ENCODE peak calls at places on chromosome 2, in eight cellular contexts. N, W, Q, O, V, K, B and Y are unnamed samples.
A peak's percentile ranks its signal among the peaks of the same experiment; 100 is the strongest.

GRCh38 chr2:39469807-39470206 is 32.7 kb upstream of the MAP4K3 start:
- DNase-seq in N (no peak), W (no peak), Q (peak; percentile 64), O (no peak), V (no peak), K (peak; percentile 83), B (no peak), Y (no peak)

GRCh38 chr2:85649201-85650190 is 18.5 kb downstream of the SFTPB start:
- DNase-seq in N (no peak), W (no peak), Q (peak; percentile 41), O (no peak), V (no peak), K (peak; percentile 71), B (no peak), Y (no peak)

GRCh38 chr2:126664234-126664633 is 8.3 kb downstream of the GYPC start:
- DNase-seq in N (no peak), W (no peak), Q (no peak), O (no peak), V (no peak), K (no peak), B (no peak), Y (no peak)

GRCh38 chr2:151483546-151483945 is 73.8 kb downstream of the RIF1 start:
- DNase-seq in N (no peak), W (no peak), Q (no peak), O (no peak), V (no peak), K (no peak), B (no peak), Y (no peak)

GRCh38 chr2:19860022-19860421 is 41.8 kb downstream of the TTC32 start:
- DNase-seq in N (no peak), W (no peak), Q (no peak), O (no peak), V (no peak), K (no peak), B (no peak), Y (no peak)

GRCh38 chr2:12321886-12322285 is 394.9 kb upstream of the TRIB2 start:
- DNase-seq in N (no peak), W (no peak), Q (peak; percentile 39), O (no peak), V (no peak), K (no peak), B (no peak), Y (no peak)

GRCh38 chr2:4561206-4561605 is 857.8 kb downstream of the DCDC2C start:
- DNase-seq in N (no peak), W (no peak), Q (no peak), O (no peak), V (no peak), K (no peak), B (no peak), Y (no peak)

GRCh38 chr2:232647261-232647660 is 13.9 kb downstream of the EFHD1 start:
- DNase-seq in N (no peak), W (no peak), Q (no peak), O (no peak), V (no peak), K (no peak), B (no peak), Y (no peak)